ENCODE peak calls at places on chromosomes 11 and 22, in eight cellular contexts. I, R, C, T, H, Y, L and K are unnamed samples.

GRCh38 chr11:134037093-134037908 is 31.6 kb upstream of the JAM3 start:
- DNase-seq in C (no peak), L (no peak), I (peak; percentile 58), R (peak; percentile 81), Y (peak; percentile 49), T (no peak), H (peak; percentile 76), K (peak; percentile 48)

GRCh38 chr22:43263645-43264514 is 76.9 kb upstream of the TTLL12 start:
- DNase-seq in T (peak; percentile 10), I (peak; percentile 73), C (peak; percentile 55), Y (peak; percentile 74), R (no peak), H (peak; percentile 76), L (peak; percentile 11), K (peak; percentile 55)

GRCh38 chr11:1292644-1293618 is 16.5 kb downstream of the TOLLIP start:
- DNase-seq in R (no peak), T (no peak), C (no peak), H (no peak), L (no peak), I (no peak), Y (no peak), K (no peak)

GRCh38 chr11:93089474-93090102 is 108.2 kb downstream of the SLC36A4 start:
- DNase-seq in R (peak; percentile 19), T (peak; percentile 54), L (no peak), C (no peak), Y (peak; percentile 81), H (peak; percentile 62), I (peak; percentile 48), K (peak; percentile 28)

GRCh38 chr11:59142530-59143507 is at the start of gene FAM111A:
- DNase-seq in Y (peak; percentile 86), H (peak; percentile 96), R (peak; percentile 91), L (peak; percentile 66), C (peak; percentile 74), I (peak; percentile 92), T (peak; percentile 93), K (peak; percentile 86)

GRCh38 chr11:64283092-64283491 is 1.4 kb downstream of the BAD start:
- DNase-seq in I (no peak), R (no peak), T (no peak), H (no peak), Y (no peak), L (no peak), C (no peak), K (no peak)

GRCh38 chr11:13118194-13118593 is 109.1 kb downstream of the RASSF10 start:
- DNase-seq in I (peak; percentile 99), Y (peak; percentile 83), L (no peak), T (peak; percentile 100), C (no peak), H (peak; percentile 100), R (peak; percentile 87), K (peak; percentile 96)

GRCh38 chr11:120378474-120378873 is 42.3 kb downstream of the ARHGEF12 start:
- DNase-seq in L (no peak), R (no peak), C (no peak), Y (no peak), I (no peak), T (no peak), H (no peak), K (no peak)

GRCh38 chr11:61168292-61168691 is 7.1 kb upstream of the VPS37C start:
- DNase-seq in C (no peak), I (no peak), H (no peak), L (no peak), R (no peak), Y (no peak), T (no peak), K (no peak)

GRCh38 chr11:133082453-133082781 is 449.9 kb downstream of the OPCML start:
- DNase-seq in R (no peak), H (peak; percentile 14), C (no peak), T (no peak), L (no peak), I (peak; percentile 11), Y (no peak), K (no peak)

GRCh38 chr11:133064152-133064877 is 468.0 kb downstream of the OPCML start:
- DNase-seq in L (no peak), R (peak; percentile 64), I (peak; percentile 67), C (no peak), H (peak; percentile 72), Y (peak; percentile 32), T (peak; percentile 75), K (peak; percentile 16)

GRCh38 chr11:83011333-83012167 is 60.1 kb downstream of the RAB30 start:
- DNase-seq in I (no peak), C (no peak), L (no peak), H (no peak), T (no peak), R (no peak), Y (no peak), K (peak; percentile 8)

GRCh38 chr22:44710474-44711235 is 8.7 kb downstream of the PRR5 start:
- DNase-seq in Y (no peak), R (no peak), T (no peak), C (no peak), I (no peak), L (no peak), H (no peak), K (no peak)